ENCODE peak calls at places on chromosomes 4 and X, in five cellular contexts. L is ovary, R is tibial nerve, T is mesenchymal stem cell, B is heart right ventricle. H is an unnamed sample. For H3K4me1 and H3K36me3, the result is how much of the 10 kb centered on the place peaks cover.

GRCh38 chr4:149409186-149410056 is 406.2 kb downstream of the IQCM start:
- DNase-seq in L (no peak), B (peak), R (no peak), T (peak), H (peak)

GRCh38 chrX:55450259-55450658 is 1.7 kb upstream of the MAGEH1 start:
- DNase-seq in B (peak), R (no peak), L (no peak), T (peak), H (no peak)

GRCh38 chrX:54172455-54172854 is 10.6 kb downstream of the FAM120C start:
- DNase-seq in T (no peak), L (no peak), B (no peak), R (no peak), H (no peak)

GRCh38 chrX:15750611-15751159 is 12.6 kb downstream of the CA5B start:
- DNase-seq in R (no peak), T (peak), L (no peak), B (no peak), H (no peak)

GRCh38 chr4:3041192-3042142 is 32.9 kb downstream of the HTT-AS start:
- DNase-seq in T (peak), L (peak), B (peak), R (peak), H (peak)

GRCh38 chr4:102883278-102883677 is 14.5 kb downstream of the CISD2 start:
- DNase-seq in T (no peak), R (no peak), B (no peak), L (no peak), H (no peak)

GRCh38 chr4:186104895-186105720 is 604 bp downstream of the FAM149A start:
- DNase-seq in B (no peak), R (no peak), L (peak), T (peak), H (peak)

GRCh38 chr4:17276821-17277220 is 235.1 kb downstream of the QDPR start:
- DNase-seq in T (peak), B (peak), L (peak), R (no peak), H (peak)

GRCh38 chrX:119539872-119540271 is 25.3 kb downstream of the STEEP1 start:
- DNase-seq in R (no peak), L (no peak), T (no peak), B (no peak), H (no peak)

GRCh38 chr4:21888195-21888976 is 60.2 kb downstream of the KCNIP4 start:
- DNase-seq in B (no peak), R (no peak), T (peak), L (no peak), H (no peak)

GRCh38 chr4:186943607-186943908 is 219.9 kb upstream of the FAT1 start:
- DNase-seq in R (no peak), L (no peak), B (no peak), T (no peak), H (no peak)

GRCh38 chr4:89823416-89823815 is 13.5 kb downstream of the SNCA start:
- DNase-seq in B (no peak), T (peak), R (no peak), L (no peak), H (no peak)

GRCh38 chrX:150476183-150476699 is 92.2 kb upstream of the MTM1 start:
- DNase-seq in B (no peak), R (no peak), L (no peak), T (no peak), H (no peak)

GRCh38 chrX:22220941-22221340 is 51.8 kb upstream of the CBLL2 start:
- DNase-seq in L (no peak), R (no peak), B (no peak), T (peak), H (no peak)

GRCh38 chr4:73446336-73446938 is 10.4 kb downstream of the AFP start:
- DNase-seq in L (no peak), B (no peak), T (peak), R (peak), H (no peak)

GRCh38 chr4:113212613-113213012 is 163.2 kb downstream of the ANK2 start:
- DNase-seq in L (no peak), R (no peak), B (no peak), T (no peak), H (no peak)

DNA sequence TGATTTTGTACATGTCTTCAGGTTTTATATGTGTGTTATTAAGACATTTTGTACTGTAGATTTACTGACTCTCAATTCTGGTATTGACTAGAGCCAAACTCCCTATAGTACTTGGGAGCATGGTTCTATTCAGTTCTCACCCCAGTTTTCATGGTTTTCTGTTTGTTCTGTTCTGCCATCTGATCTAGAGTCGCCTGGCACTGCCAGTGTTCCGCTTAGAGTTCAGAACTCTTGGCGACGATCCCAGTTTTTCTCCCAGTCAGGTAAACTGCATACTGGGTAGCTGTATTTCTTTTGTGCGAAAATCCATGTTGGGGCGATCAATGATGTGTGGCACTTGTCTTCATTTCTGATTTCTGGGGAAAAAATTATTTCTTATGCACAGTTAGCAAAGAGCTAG is 78.0 kb downstream of the PHOX2B start:
- DNase-seq in L (no peak), T (no peak), B (peak), R (no peak), H (no peak)
- H3K4me3 ChIP-seq in L (no peak), T (no peak), B (no peak), R (no peak), H (no peak)

DNA sequence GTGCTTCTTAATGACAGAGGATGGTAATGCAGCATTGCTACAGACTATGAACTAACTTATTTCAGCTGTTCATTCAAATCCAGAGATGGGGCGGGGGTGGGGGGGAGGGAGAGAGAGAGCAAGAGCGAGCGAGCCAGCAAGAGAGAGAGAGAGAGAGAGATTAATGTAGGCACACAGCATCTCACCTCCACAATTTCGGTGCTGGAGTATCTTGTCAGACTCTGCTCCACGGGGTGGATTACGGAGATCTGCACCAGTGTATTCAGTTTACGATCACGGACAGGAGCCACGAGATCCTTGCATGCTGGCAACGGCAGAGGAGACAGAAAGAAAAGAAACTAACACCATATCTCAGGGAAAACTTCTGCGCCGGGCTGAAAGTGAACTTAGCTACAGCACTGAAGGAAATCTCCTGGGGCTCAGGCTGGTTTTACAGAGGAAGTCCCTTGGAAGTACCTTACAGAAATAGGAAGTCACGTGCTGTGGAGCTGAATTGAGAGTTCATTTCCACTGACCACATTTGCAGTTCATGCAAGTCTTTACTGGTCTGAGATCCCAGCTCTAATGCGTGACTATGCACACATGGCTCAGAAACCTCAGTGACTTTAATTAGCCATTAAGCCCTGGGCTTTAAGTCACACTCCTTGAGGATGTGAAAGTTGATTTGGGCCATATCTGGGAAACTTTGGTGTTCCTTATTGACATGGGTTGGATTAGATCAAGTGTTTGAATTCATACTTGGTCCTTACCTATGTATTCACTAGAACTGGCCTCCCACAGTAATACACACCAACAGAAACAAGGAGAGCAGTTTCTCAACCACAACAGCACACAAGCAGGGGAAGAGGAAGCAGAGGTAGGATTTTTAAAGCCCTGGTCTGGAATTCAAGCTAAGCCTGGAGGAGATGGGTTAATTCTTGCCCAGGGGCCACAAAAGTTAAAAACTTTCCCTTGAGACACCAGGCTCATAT is 440.8 kb downstream of the INPP4B start:
- DNase-seq in L (peak), B (peak), T (peak), R (peak), H (peak)
- H3K4me1 ChIP-seq in L (under half), B (under half), T (under half), R (under half), H (under half)

GRCh38 chr4:1798530-1799363 is 5.7 kb downstream of the FGFR3 start:
- DNase-seq in R (no peak), L (no peak), B (no peak), T (no peak), H (no peak)
- H3K36me3 ChIP-seq in R (under half), L (under half), B (under half), T (under half), H (under half)

GRCh38 chr4:51844157-51845054 is 1.5 kb downstream of the DCUN1D4 start:
- DNase-seq in L (peak), R (peak), T (peak), B (peak), H (peak)

GRCh38 chr4:51842554-51843308 is at the start of gene DCUN1D4:
- DNase-seq in L (peak), B (peak), R (peak), T (peak), H (peak)

GRCh38 chr4:51843309-51844156 is 580 bp downstream of the DCUN1D4 start:
- DNase-seq in R (peak), T (peak), B (peak), L (peak), H (peak)

GRCh38 chr4:51845736-51846135 is 2.8 kb downstream of the DCUN1D4 start:
- DNase-seq in R (no peak), B (no peak), T (no peak), L (no peak), H (no peak)

DNA sequence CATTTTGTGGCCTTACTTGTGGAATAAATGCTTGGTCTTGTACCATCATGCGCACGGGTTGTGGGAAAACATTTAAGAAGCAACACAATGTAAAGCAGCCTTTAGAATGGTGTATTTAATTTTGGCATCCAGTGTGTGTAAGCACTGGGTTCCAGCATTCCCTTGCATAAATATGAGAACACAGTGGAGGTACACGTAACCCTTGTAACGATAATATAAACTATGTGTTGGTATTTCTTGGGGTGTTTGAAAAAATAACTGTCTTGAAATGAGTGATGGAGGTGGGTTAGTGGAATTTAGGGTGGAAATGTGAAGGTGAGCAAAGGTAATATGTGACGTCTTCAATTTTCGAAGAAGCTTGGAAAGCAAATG is 2.1 kb downstream of the DCUN1D4 start:
- DNase-seq in L (no peak), T (no peak), B (no peak), R (no peak), H (no peak)
- H3K4me3 ChIP-seq in L (peak), T (peak), B (peak), R (peak), H (peak)

DNA sequence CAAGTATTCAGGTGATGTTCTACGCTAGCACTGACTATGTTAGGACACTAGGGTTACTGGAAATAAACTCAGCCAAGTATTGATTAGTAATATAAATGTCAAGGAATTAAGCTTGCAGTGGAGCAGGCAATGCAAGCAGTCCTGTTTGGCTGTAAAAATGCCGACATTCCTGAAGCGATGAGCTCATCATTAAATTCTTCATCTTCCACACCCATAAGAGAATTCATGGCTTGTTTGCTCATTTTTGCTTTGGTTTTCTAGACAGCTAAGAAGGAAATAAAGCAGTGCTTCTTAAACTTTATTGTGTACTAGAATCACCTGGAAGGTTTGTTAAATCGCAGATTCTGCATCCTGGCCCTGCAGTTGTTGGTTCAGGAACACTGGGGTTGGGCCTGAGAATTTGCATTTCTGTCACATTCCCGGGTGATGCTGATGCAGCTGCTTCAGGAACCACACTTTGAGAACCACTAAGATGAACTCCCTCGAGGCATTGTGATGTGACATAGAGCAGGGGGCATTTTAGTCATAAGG is 17.8 kb downstream of the ANXA3 start:
- DNase-seq in T (peak), R (no peak), L (no peak), B (no peak), H (no peak)
- H3K4me1 ChIP-seq in T (under half), R (under half), L (under half), B (under half), H (under half)

DNA sequence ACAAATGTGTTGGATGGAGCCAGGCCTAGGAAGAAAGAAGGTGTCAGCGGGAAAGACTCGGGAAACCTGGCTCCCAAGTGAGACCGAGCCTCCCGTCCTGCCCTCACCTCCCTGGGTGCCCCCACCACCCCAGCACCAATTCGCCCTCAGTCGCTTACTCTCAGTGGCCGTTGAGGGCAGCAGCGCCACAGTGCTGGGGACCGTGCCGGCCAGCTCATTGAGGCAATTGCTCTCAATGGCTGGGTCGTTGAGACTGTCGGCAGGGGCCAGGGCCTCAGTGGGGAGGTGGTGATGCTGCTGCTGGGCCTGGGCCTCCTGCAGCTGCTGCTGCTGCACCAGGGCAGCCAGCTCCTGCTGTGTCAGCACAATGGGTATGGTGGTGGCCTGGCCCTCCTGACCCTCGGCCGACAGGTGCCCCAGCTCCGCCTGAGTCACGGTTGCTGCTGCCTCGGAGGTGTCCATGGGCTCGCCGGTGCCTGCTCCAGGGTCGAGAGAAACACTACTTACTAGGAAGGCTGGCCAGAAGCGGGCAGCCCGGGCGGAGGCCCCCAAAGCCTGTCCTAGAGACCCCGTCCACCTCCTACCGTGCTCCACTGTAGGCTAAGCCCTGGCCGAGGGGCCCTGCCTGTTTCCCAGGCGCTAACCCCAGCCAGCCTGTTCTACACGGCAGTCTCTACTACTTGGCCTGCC is 7.4 kb upstream of the RENBP start:
- DNase-seq in B (no peak), L (no peak), R (no peak), T (no peak), H (no peak)
- H3K36me3 ChIP-seq in B (half or more), L (under half), R (under half), T (half or more), H (under half)

GRCh38 chrX:40090050-40090804 is 7.5 kb downstream of the BCOR start:
- DNase-seq in T (peak), L (peak), R (no peak), B (peak), H (peak)
- H3K4me3 ChIP-seq in T (peak), L (peak), R (peak), B (peak), H (peak)

DNA sequence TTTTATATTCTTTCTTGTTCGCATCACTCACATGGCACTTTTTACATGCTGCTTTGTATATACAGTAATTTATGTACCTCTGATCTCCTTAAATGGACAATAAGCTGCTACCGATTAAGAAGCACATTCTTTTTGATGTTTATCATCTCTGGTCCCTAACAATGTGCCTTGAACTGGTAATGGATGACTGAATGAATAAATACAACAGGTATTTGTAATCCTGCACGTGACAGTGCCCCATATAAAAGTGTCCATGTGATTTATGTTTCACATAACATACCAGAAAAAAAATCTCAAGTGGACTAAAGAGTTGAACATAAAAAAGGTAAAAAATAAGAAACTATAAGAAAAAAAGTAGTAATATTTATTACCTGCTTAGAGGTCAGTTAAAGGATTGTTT is 7.7 kb upstream of the SLAIN2 start:
- DNase-seq in R (no peak), T (no peak), B (no peak), L (no peak), H (no peak)
- H3K4me1 ChIP-seq in R (under half), T (under half), B (under half), L (under half), H (under half)

GRCh38 chr4:151133311-151133710 is 33.9 kb downstream of the RPS3A start:
- DNase-seq in B (no peak), T (no peak), L (no peak), R (no peak), H (no peak)
- H3K36me3 ChIP-seq in B (half or more), T (half or more), L (under half), R (under half), H (under half)